ENCODE peak calls at places on chromosomes 1 and 21, in four cellular contexts. One of them, this sample, is unnamed.

GRCh38 chr1:29368936-29369932 is 132.9 kb downstream of the PTPRU start:
- DNase-seq in lower lobe of right lung: no peak
- DNase-seq in ovary: no peak
- DNase-seq in AG09309: no peak
- DNase-seq in this sample: no peak

GRCh38 chr1:4529579-4530445 is 124.6 kb upstream of the AJAP1 start:
- DNase-seq in lower lobe of right lung: no peak
- DNase-seq in ovary: no peak
- DNase-seq in AG09309: no peak
- DNase-seq in this sample: no peak

GRCh38 chr1:243421784-243422183 is 165.9 kb downstream of the SDCCAG8 start:
- DNase-seq in lower lobe of right lung: no peak
- DNase-seq in ovary: peak
- DNase-seq in AG09309: peak
- DNase-seq in this sample: no peak

GRCh38 chr1:238177351-238177750 is 286.6 kb upstream of the ZP4 start:
- DNase-seq in lower lobe of right lung: no peak
- DNase-seq in ovary: no peak
- DNase-seq in AG09309: no peak
- DNase-seq in this sample: no peak

GRCh38 chr1:41862411-41863221 is 56.1 kb downstream of the HIVEP3 start:
- DNase-seq in lower lobe of right lung: no peak
- DNase-seq in ovary: no peak
- DNase-seq in AG09309: no peak
- DNase-seq in this sample: no peak

GRCh38 chr1:48263042-48263441 is 40.5 kb downstream of the SLC5A9 start:
- DNase-seq in lower lobe of right lung: no peak
- DNase-seq in ovary: no peak
- DNase-seq in AG09309: no peak
- DNase-seq in this sample: no peak

GRCh38 chr1:183480971-183481431 is 8.7 kb downstream of the SMG7 start:
- DNase-seq in lower lobe of right lung: no peak
- DNase-seq in ovary: no peak
- DNase-seq in AG09309: no peak
- DNase-seq in this sample: no peak

GRCh38 chr1:14136881-14137280 is 436.9 kb downstream of the PRDM2 start:
- DNase-seq in lower lobe of right lung: no peak
- DNase-seq in ovary: no peak
- DNase-seq in AG09309: no peak
- DNase-seq in this sample: no peak

GRCh38 chr1:181087400-181087901 is 1.0 kb upstream of the IER5 start:
- DNase-seq in lower lobe of right lung: no peak
- DNase-seq in ovary: no peak
- DNase-seq in AG09309: no peak
- DNase-seq in this sample: no peak

GRCh38 chr1:23530750-23531651 is at the start of gene E2F2:
- DNase-seq in lower lobe of right lung: peak
- DNase-seq in ovary: peak
- DNase-seq in AG09309: no peak
- DNase-seq in this sample: no peak

GRCh38 chr21:21165063-21165645 is 166.9 kb downstream of the NCAM2 start:
- DNase-seq in lower lobe of right lung: no peak
- DNase-seq in ovary: no peak
- DNase-seq in AG09309: peak
- DNase-seq in this sample: peak

GRCh38 chr1:9909222-9910046 is 635 bp downstream of the CTNNBIP1 start:
- DNase-seq in lower lobe of right lung: peak
- DNase-seq in ovary: peak
- DNase-seq in AG09309: no peak
- DNase-seq in this sample: no peak

GRCh38 chr1:9388628-9389184 is 96.0 kb downstream of the SPSB1 start:
- DNase-seq in lower lobe of right lung: no peak
- DNase-seq in ovary: no peak
- DNase-seq in AG09309: no peak
- DNase-seq in this sample: no peak

GRCh38 chr1:5514519-5515183 is 477.6 kb downstream of the NPHP4 start:
- DNase-seq in lower lobe of right lung: peak
- DNase-seq in ovary: peak
- DNase-seq in AG09309: no peak
- DNase-seq in this sample: no peak

GRCh38 chr1:108600504-108600903 is 40.6 kb downstream of the EEIG2 start:
- DNase-seq in lower lobe of right lung: no peak
- DNase-seq in ovary: no peak
- DNase-seq in AG09309: no peak
- DNase-seq in this sample: no peak

GRCh38 chr1:82388679-82389078 is 587.9 kb downstream of the ADGRL2 start:
- DNase-seq in lower lobe of right lung: no peak
- DNase-seq in ovary: no peak
- DNase-seq in AG09309: no peak
- DNase-seq in this sample: no peak

GRCh38 chr1:59743324-59744108 is 71.2 kb upstream of the HOOK1 start:
- DNase-seq in lower lobe of right lung: no peak
- DNase-seq in ovary: no peak
- DNase-seq in AG09309: no peak
- DNase-seq in this sample: no peak

GRCh38 chr1:31694910-31695300 is 8.9 kb downstream of the COL16A1 start:
- DNase-seq in lower lobe of right lung: no peak
- DNase-seq in ovary: no peak
- DNase-seq in AG09309: no peak
- DNase-seq in this sample: no peak

GRCh38 chr1:55069280-55069679 is 29.9 kb downstream of the PCSK9 start:
- DNase-seq in lower lobe of right lung: no peak
- DNase-seq in ovary: no peak
- DNase-seq in AG09309: no peak
- DNase-seq in this sample: no peak

GRCh38 chr1:156524481-156524869 is 23.9 kb upstream of the MEF2D start:
- DNase-seq in lower lobe of right lung: no peak
- DNase-seq in ovary: no peak
- DNase-seq in AG09309: no peak
- DNase-seq in this sample: no peak

DNA sequence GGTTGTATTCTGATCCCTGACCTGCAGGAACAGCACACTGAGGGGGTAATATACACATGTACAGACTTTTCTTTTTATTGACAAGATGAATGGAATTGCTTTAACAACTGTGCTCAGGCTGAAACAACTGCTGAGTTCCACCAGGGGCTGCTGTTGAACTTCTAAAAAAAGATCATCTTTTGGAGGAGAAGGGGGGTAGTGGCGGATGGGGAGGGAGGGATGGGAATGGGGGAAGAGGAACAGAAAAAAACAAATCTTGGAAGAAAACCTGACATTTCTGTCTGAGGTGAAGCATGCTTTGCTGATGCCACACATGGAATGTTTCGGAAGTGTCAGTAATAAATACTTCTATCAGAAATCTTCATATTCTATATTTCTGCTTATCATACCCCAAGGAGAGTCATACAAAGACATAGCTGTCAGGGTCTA is 75.0 kb downstream of the RWDD3 start:
- DNase-seq in lower lobe of right lung: no peak
- DNase-seq in ovary: no peak
- DNase-seq in AG09309: no peak
- DNase-seq in this sample: peak
- TF ChIP-seq CTCF in lower lobe of right lung: peak
- TF ChIP-seq CTCF in ovary: no peak
- TF ChIP-seq CTCF in AG09309: peak
- TF ChIP-seq CTCF in this sample: peak

DNA sequence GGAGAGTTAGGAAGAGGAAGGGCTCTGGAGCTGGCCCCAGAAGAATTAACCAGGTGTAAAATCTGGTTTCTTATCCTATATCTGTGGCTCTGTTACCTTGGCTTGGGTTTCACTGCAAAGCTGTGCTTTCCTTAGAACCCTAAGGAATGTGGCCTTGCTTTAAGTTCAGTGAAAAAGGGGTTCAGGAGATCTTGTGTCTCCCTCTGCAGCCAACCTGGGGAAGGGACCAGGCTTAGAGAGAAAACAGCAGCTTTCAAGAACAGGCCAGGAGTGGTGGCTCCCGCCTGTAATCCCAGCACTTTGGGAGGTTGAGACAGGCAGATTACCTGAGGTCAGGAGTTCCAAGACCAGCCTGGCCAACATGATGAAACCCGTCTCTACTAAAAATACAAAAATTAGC is 16.1 kb upstream of the MYCL start:
- DNase-seq in lower lobe of right lung: no peak
- DNase-seq in ovary: no peak
- DNase-seq in AG09309: no peak
- DNase-seq in this sample: no peak
- TF ChIP-seq CTCF in lower lobe of right lung: no peak
- TF ChIP-seq CTCF in ovary: no peak
- TF ChIP-seq CTCF in AG09309: peak
- TF ChIP-seq CTCF in this sample: no peak

GRCh38 chr1:173499729-173500128 is 22.6 kb downstream of the PRDX6 start:
- DNase-seq in lower lobe of right lung: no peak
- DNase-seq in ovary: no peak
- DNase-seq in AG09309: no peak
- DNase-seq in this sample: no peak
- TF ChIP-seq CTCF in lower lobe of right lung: no peak
- TF ChIP-seq CTCF in ovary: no peak
- TF ChIP-seq CTCF in AG09309: no peak
- TF ChIP-seq CTCF in this sample: no peak

GRCh38 chr1:197981546-197981945 is 64.4 kb downstream of the LHX9 start:
- DNase-seq in lower lobe of right lung: no peak
- DNase-seq in ovary: no peak
- DNase-seq in AG09309: no peak
- DNase-seq in this sample: no peak
- TF ChIP-seq CTCF in lower lobe of right lung: no peak
- TF ChIP-seq CTCF in ovary: no peak
- TF ChIP-seq CTCF in AG09309: no peak
- TF ChIP-seq CTCF in this sample: no peak